ENCODE peak calls at places on chromosomes 16 and 17, in nine cellular contexts. M is ELR; R is activated CD4-positive, alpha-beta T cell treated with anti-CD3 and anti-CD28 coated beads for 48 hours; P is iris pigment epithelial cell; L is HFFc6; X is fibroblast of villous mesenchyme; Y is stimulated activated CD8-positive, alpha-beta memory T cell treated with anti-CD3 and anti-CD28 coated beads, Interleukin-7, amount 100 ng/mL, for 1 hour; B is mesendoderm; W is AG20443. H is an unnamed sample.

GRCh38 chr17:34716291-34716690 is 136.9 kb downstream of the TMEM132E start:
- DNase-seq in X (no peak), M (no peak), Y (no peak), R (no peak), L (no peak), B (no peak), W (no peak), P (no peak), H (no peak)

GRCh38 chr17:67293251-67294203 is 48.5 kb upstream of the HELZ start:
- DNase-seq in X (peak), B (peak), W (peak), R (peak), M (peak), L (no peak), Y (peak), P (peak), H (no peak)

GRCh38 chr16:85169333-85170065 is 57.2 kb upstream of the CIBAR2 start:
- DNase-seq in W (peak), Y (no peak), B (peak), L (peak), P (peak), R (peak), M (peak), X (no peak), H (no peak)

GRCh38 chr16:75044800-75045361 is 46.1 kb downstream of the ZNRF1 start:
- DNase-seq in M (no peak), L (peak), B (no peak), R (no peak), P (peak), Y (no peak), W (peak), X (peak), H (no peak)

GRCh38 chr17:66625321-66625767 is 209.6 kb upstream of the CACNG5 start:
- DNase-seq in M (peak), W (peak), X (peak), R (no peak), B (peak), L (peak), P (peak), Y (no peak), H (no peak)

GRCh38 chr16:66512589-66513404 is 37.1 kb downstream of the TK2 start:
- DNase-seq in W (no peak), Y (no peak), R (no peak), X (peak), L (peak), B (peak), P (peak), M (peak), H (no peak)

GRCh38 chr17:6455321-6455705 is 11.1 kb downstream of the PIMREG start:
- DNase-seq in L (no peak), X (peak), P (peak), Y (no peak), R (peak), B (peak), M (no peak), W (no peak), H (no peak)

GRCh38 chr16:2275476-2276450 is 7.8 kb upstream of the RNPS1 start:
- DNase-seq in P (no peak), Y (no peak), M (no peak), X (no peak), B (no peak), R (no peak), L (no peak), W (no peak), H (no peak)

GRCh38 chr16:80954985-80955384 is 51.7 kb downstream of the CMC2 start:
- DNase-seq in Y (no peak), B (no peak), L (no peak), W (no peak), X (no peak), M (no peak), P (no peak), R (no peak), H (no peak)

GRCh38 chr17:82845163-82845807 is 5.5 kb upstream of the ZNF750 start:
- DNase-seq in B (no peak), W (no peak), X (peak), P (no peak), R (no peak), Y (no peak), L (no peak), M (no peak), H (no peak)

GRCh38 chr17:73605444-73605843 is 38.8 kb downstream of the SDK2 start:
- DNase-seq in L (no peak), W (no peak), P (no peak), R (no peak), X (no peak), M (no peak), Y (no peak), B (no peak), H (no peak)

GRCh38 chr17:43399839-43400328 is 1.1 kb downstream of the ARL4D start:
- DNase-seq in B (no peak), Y (no peak), M (no peak), L (no peak), R (no peak), X (no peak), P (no peak), W (no peak), H (no peak)

GRCh38 chr16:88941933-88942909 is 34.8 kb downstream of the CBFA2T3 start:
- DNase-seq in X (no peak), Y (peak), L (no peak), M (peak), R (peak), W (peak), B (peak), P (no peak), H (no peak)

GRCh38 chr17:30832438-30832790 is 648 bp downstream of the ATAD5 start:
- DNase-seq in L (no peak), X (no peak), R (no peak), Y (no peak), W (no peak), M (peak), B (no peak), P (no peak), H (no peak)

GRCh38 chr17:52678211-52678610 is 519.7 kb upstream of the CA10 start:
- DNase-seq in R (no peak), X (no peak), P (no peak), W (no peak), M (no peak), B (no peak), Y (no peak), L (no peak), H (peak)

GRCh38 chr16:1706386-1707192 is 594 bp downstream of the MAPK8IP3 start:
- DNase-seq in Y (no peak), W (peak), X (peak), L (peak), B (peak), M (peak), R (peak), P (peak), H (no peak)